ENCODE peak calls at places on chromosomes 4 and X, in ten cellular contexts. S is fibroblast of pulmonary artery; I is activated naive CD4-positive, alpha-beta T cell treated with Interleukin-2 at 50 U/mL for 16 hours; K is MCF 10A; X is stimulated activated naive CD4-positive, alpha-beta T cell; O is right lobe of liver; U is T follicular helper cell; T is T-cell; C is Caki2; A is adipocyte. B is an unnamed sample.

GRCh38 chrX:147072747-147073146 is 258.2 kb upstream of the CXorf51A start:
- DNase-seq in U (no peak), C (no peak), X (no peak), T (no peak), K (no peak), I (no peak), A (no peak), S (no peak), O (no peak), B (no peak)

GRCh38 chr4:26048378-26048882 is 134.4 kb downstream of the SMIM20 start:
- DNase-seq in K (peak), C (no peak), A (peak), I (no peak), S (peak), O (no peak), T (no peak), U (no peak), X (no peak), B (peak)

GRCh38 chrX:35890699-35891098 is 28.8 kb upstream of the CFAP47 start:
- DNase-seq in S (peak), A (peak), I (no peak), U (no peak), C (peak), O (no peak), K (peak), T (no peak), X (peak), B (no peak)

GRCh38 chrX:20224814-20225487 is 41.8 kb downstream of the RPS6KA3 start:
- DNase-seq in O (no peak), K (no peak), S (no peak), X (no peak), T (no peak), C (peak), A (peak), U (no peak), I (peak), B (no peak)

GRCh38 chrX:23990455-23990854 is 36.5 kb downstream of the KLHL15 start:
- DNase-seq in C (no peak), S (no peak), X (no peak), U (no peak), I (no peak), O (no peak), K (no peak), A (no peak), T (no peak), B (no peak)

GRCh38 chr4:51995647-51996046 is 24.5 kb downstream of the LRRC66 start:
- DNase-seq in T (no peak), X (no peak), U (no peak), O (no peak), C (no peak), I (no peak), S (no peak), K (no peak), A (no peak), B (no peak)

GRCh38 chr4:66974665-66975064 is 570.6 kb downstream of the CENPC start:
- DNase-seq in T (no peak), I (no peak), O (no peak), X (no peak), A (no peak), S (no peak), C (no peak), U (no peak), K (no peak), B (no peak)

GRCh38 chr4:148254818-148255366 is 187.3 kb downstream of the NR3C2 start:
- DNase-seq in T (no peak), C (no peak), K (no peak), S (no peak), I (no peak), O (no peak), A (no peak), X (no peak), U (no peak), B (no peak)

GRCh38 chr4:139808381-139809206 is 143.0 kb downstream of the MGST2 start:
- DNase-seq in T (no peak), K (no peak), I (no peak), U (no peak), C (no peak), X (no peak), S (peak), A (no peak), O (no peak), B (no peak)

GRCh38 chr4:184746532-184746870 is 12.6 kb upstream of the CENPU start:
- DNase-seq in U (no peak), K (peak), O (no peak), T (no peak), S (peak), X (no peak), C (peak), I (no peak), A (peak), B (no peak)

GRCh38 chrX:101419489-101419888 is 11.5 kb downstream of the HNRNPH2 start:
- DNase-seq in O (no peak), U (no peak), C (no peak), K (no peak), A (no peak), S (no peak), I (no peak), T (no peak), X (no peak), B (no peak)

GRCh38 chr4:95478679-95479078 is 70.1 kb downstream of the UNC5C start:
- DNase-seq in S (no peak), T (no peak), X (no peak), O (no peak), K (no peak), I (no peak), A (no peak), C (no peak), U (no peak), B (no peak)

GRCh38 chr4:188127157-188127874 is 11.9 kb upstream of the TRIML1 start:
- DNase-seq in T (no peak), I (no peak), O (no peak), X (no peak), K (peak), A (peak), S (peak), U (no peak), C (peak), B (no peak)

GRCh38 chr4:144174401-144175067 is 34.0 kb upstream of the GYPA start:
- DNase-seq in A (peak), O (no peak), X (peak), T (no peak), I (peak), K (peak), U (no peak), C (peak), S (peak), B (no peak)

GRCh38 chr4:163697121-163697520 is 202.6 kb downstream of the TMA16 start:
- DNase-seq in C (no peak), T (no peak), K (peak), S (no peak), X (no peak), O (no peak), U (no peak), A (no peak), I (no peak), B (no peak)

GRCh38 chrX:50579955-50580354 is 109.3 kb upstream of the DGKK start:
- DNase-seq in S (peak), A (peak), I (peak), U (peak), T (no peak), O (no peak), K (peak), C (peak), X (peak), B (no peak)

GRCh38 chr4:174252412-174252811 is 31.1 kb downstream of the FBXO8 start:
- DNase-seq in A (no peak), S (no peak), I (no peak), O (no peak), X (no peak), U (no peak), T (no peak), C (no peak), K (no peak), B (no peak)

GRCh38 chrX:38061335-38061734 is 55.0 kb downstream of the SYTL5 start:
- DNase-seq in X (no peak), A (peak), O (no peak), T (no peak), K (peak), U (no peak), C (peak), S (peak), I (no peak), B (no peak)

GRCh38 chrX:87583679-87584078 is 66.1 kb downstream of the KLHL4 start:
- DNase-seq in K (peak), C (no peak), T (no peak), S (peak), X (no peak), A (no peak), O (no peak), I (no peak), U (no peak), B (no peak)

GRCh38 chrX:42524374-42524773 is 253.6 kb downstream of the PPP1R2C start:
- DNase-seq in S (no peak), U (no peak), C (peak), X (no peak), K (no peak), T (no peak), O (no peak), I (no peak), A (peak), B (no peak)

GRCh38 chr4:15286041-15286440 is 141.8 kb upstream of the C1QTNF7 start:
- DNase-seq in T (no peak), I (no peak), O (no peak), A (no peak), S (no peak), K (no peak), C (no peak), X (no peak), U (no peak), B (no peak)

GRCh38 chr4:152283806-152284470 is 252.0 kb downstream of the FBXW7 start:
- DNase-seq in C (no peak), K (no peak), A (no peak), U (no peak), I (no peak), O (no peak), T (no peak), X (no peak), S (no peak), B (no peak)

B was measured in Right ventricle myocardium superior.